ENCODE peak calls at places on chromosomes 11 and 22, in eight cellular contexts. U is non-pigmented ciliary epithelial cell; X is NCI-H345; S is CD8-positive, alpha-beta T cell; G is left lobe of liver; D is GF-D8; V is stimulated activated CD4-positive, alpha-beta T cell treated with anti-CD3 and anti-CD28 coated beads, Interleukin-4, amount 100 ng/mL, for 24 hours; J is NCI-H82. W is an unnamed sample.

GRCh38 chr11:65766535-65766934 is 14.2 kb downstream of the AP5B1 start:
- DNase-seq in U (no peak), G (no peak), D (peak), J (no peak), V (no peak), X (no peak), S (no peak), W (no peak)

GRCh38 chr11:3824714-3825472 is 15.9 kb downstream of the RHOG start:
- DNase-seq in D (peak), G (no peak), S (peak), U (no peak), X (peak), J (peak), V (peak), W (no peak)

GRCh38 chr22:28955817-28956216 is 72.4 kb downstream of the ZNRF3 start:
- DNase-seq in D (peak), U (no peak), J (no peak), V (peak), X (no peak), S (peak), G (no peak), W (no peak)

GRCh38 chr11:125944350-125945010 is 1.4 kb upstream of the VSIG10L2 start:
- DNase-seq in U (no peak), X (no peak), G (peak), J (no peak), D (no peak), V (no peak), S (no peak), W (no peak)

GRCh38 chr11:10540546-10540914 is 457 bp downstream of the RNF141 start:
- DNase-seq in X (peak), J (peak), D (no peak), G (peak), V (no peak), S (no peak), U (no peak), W (no peak)

GRCh38 chr11:117839234-117839882 is 14.8 kb upstream of the FXYD2 start:
- DNase-seq in S (no peak), G (peak), V (no peak), J (no peak), D (no peak), U (no peak), X (no peak), W (no peak)

GRCh38 chr11:85752201-85752889 is 58.6 kb downstream of the SYTL2 start:
- DNase-seq in U (no peak), D (no peak), G (no peak), J (no peak), V (peak), X (no peak), S (peak), W (no peak)

GRCh38 chr11:92384807-92385206 is 160.2 kb downstream of the FAT3 start:
- DNase-seq in X (no peak), J (no peak), S (no peak), G (no peak), D (no peak), V (no peak), U (no peak), W (no peak)

GRCh38 chr22:20061481-20061861 is 18.6 kb upstream of the DGCR8 start:
- DNase-seq in U (no peak), V (no peak), X (no peak), S (no peak), J (no peak), G (peak), D (no peak), W (no peak)

GRCh38 chr11:46436113-46436512 is 44.5 kb upstream of the CHRM4 start:
- DNase-seq in X (no peak), V (no peak), D (no peak), J (peak), U (no peak), S (no peak), G (no peak), W (no peak)

GRCh38 chr11:109697140-109697843 is 275.3 kb downstream of the C11orf87 start:
- DNase-seq in D (no peak), J (peak), X (no peak), U (no peak), V (no peak), G (no peak), S (no peak), W (no peak)